ENCODE peak calls at places on chromosomes 6 and 20, in eight cellular contexts. One of them, this sample, is unnamed.
A peak's percentile ranks its signal among the peaks of the same experiment; 100 is the strongest.

GRCh38 chr6:3835055-3835731 is 14.0 kb upstream of the FAM50B start:
- DNase-seq in ovary: peak; percentile 38
- DNase-seq in GM06990: no peak
- DNase-seq in HepG2: peak; percentile 91
- DNase-seq in tibial nerve: no peak
- DNase-seq in MM.1S: no peak
- DNase-seq in aorta: peak; percentile 70
- DNase-seq in Panc1: no peak
- DNase-seq in this sample: no peak

GRCh38 chr6:29953706-29954105 is 11.4 kb downstream of the HLA-A start:
- DNase-seq in ovary: no peak
- DNase-seq in GM06990: no peak
- DNase-seq in HepG2: no peak
- DNase-seq in tibial nerve: no peak
- DNase-seq in MM.1S: no peak
- DNase-seq in aorta: no peak
- DNase-seq in Panc1: no peak
- DNase-seq in this sample: no peak

GRCh38 chr6:46876126-46876525 is 45.6 kb downstream of the ADGRF5 start:
- DNase-seq in ovary: no peak
- DNase-seq in GM06990: no peak
- DNase-seq in HepG2: no peak
- DNase-seq in tibial nerve: no peak
- DNase-seq in MM.1S: no peak
- DNase-seq in aorta: no peak
- DNase-seq in Panc1: peak; percentile 12
- DNase-seq in this sample: no peak

GRCh38 chr20:53981130-53981529 is 89.3 kb downstream of the BCAS1 start:
- DNase-seq in ovary: no peak
- DNase-seq in GM06990: no peak
- DNase-seq in HepG2: no peak
- DNase-seq in tibial nerve: no peak
- DNase-seq in MM.1S: no peak
- DNase-seq in aorta: no peak
- DNase-seq in Panc1: no peak
- DNase-seq in this sample: no peak

GRCh38 chr6:81362246-81362645 is 390.2 kb downstream of the TENT5A start:
- DNase-seq in ovary: no peak
- DNase-seq in GM06990: no peak
- DNase-seq in HepG2: no peak
- DNase-seq in tibial nerve: no peak
- DNase-seq in MM.1S: no peak
- DNase-seq in aorta: no peak
- DNase-seq in Panc1: no peak
- DNase-seq in this sample: no peak

GRCh38 chr20:13852321-13852720 is 67.5 kb downstream of the NDUFAF5 start:
- DNase-seq in ovary: no peak
- DNase-seq in GM06990: no peak
- DNase-seq in HepG2: no peak
- DNase-seq in tibial nerve: no peak
- DNase-seq in MM.1S: no peak
- DNase-seq in aorta: no peak
- DNase-seq in Panc1: no peak
- DNase-seq in this sample: no peak

GRCh38 chr6:77159730-77160129 is 303.6 kb downstream of the HTR1B start:
- DNase-seq in ovary: no peak
- DNase-seq in GM06990: no peak
- DNase-seq in HepG2: no peak
- DNase-seq in tibial nerve: no peak
- DNase-seq in MM.1S: no peak
- DNase-seq in aorta: no peak
- DNase-seq in Panc1: no peak
- DNase-seq in this sample: no peak

GRCh38 chr6:17501982-17502704 is 98.0 kb upstream of the FAM8A1 start:
- DNase-seq in ovary: no peak
- DNase-seq in GM06990: no peak
- DNase-seq in HepG2: no peak
- DNase-seq in tibial nerve: no peak
- DNase-seq in MM.1S: no peak
- DNase-seq in aorta: no peak
- DNase-seq in Panc1: no peak
- DNase-seq in this sample: no peak

GRCh38 chr20:11852801-11853200 is 64.9 kb upstream of the BTBD3 start:
- DNase-seq in ovary: no peak
- DNase-seq in GM06990: no peak
- DNase-seq in HepG2: no peak
- DNase-seq in tibial nerve: no peak
- DNase-seq in MM.1S: no peak
- DNase-seq in aorta: no peak
- DNase-seq in Panc1: no peak
- DNase-seq in this sample: no peak

GRCh38 chr6:13101985-13102384 is 226.4 kb downstream of the TBC1D7 start:
- DNase-seq in ovary: no peak
- DNase-seq in GM06990: no peak
- DNase-seq in HepG2: no peak
- DNase-seq in tibial nerve: no peak
- DNase-seq in MM.1S: no peak
- DNase-seq in aorta: no peak
- DNase-seq in Panc1: no peak
- DNase-seq in this sample: no peak

GRCh38 chr20:3771552-3772058 is 4.1 kb upstream of the ADISSP start:
- DNase-seq in ovary: no peak
- DNase-seq in GM06990: no peak
- DNase-seq in HepG2: no peak
- DNase-seq in tibial nerve: no peak
- DNase-seq in MM.1S: no peak
- DNase-seq in aorta: no peak
- DNase-seq in Panc1: no peak
- DNase-seq in this sample: no peak

GRCh38 chr6:69584913-69585729 is 211.7 kb downstream of the LMBRD1 start:
- DNase-seq in ovary: no peak
- DNase-seq in GM06990: peak; percentile 63
- DNase-seq in HepG2: no peak
- DNase-seq in tibial nerve: no peak
- DNase-seq in MM.1S: peak; percentile 85
- DNase-seq in aorta: no peak
- DNase-seq in Panc1: no peak
- DNase-seq in this sample: peak; percentile 37

GRCh38 chr6:50819527-50819905 is 845 bp downstream of the TFAP2B start:
- DNase-seq in ovary: no peak
- DNase-seq in GM06990: no peak
- DNase-seq in HepG2: no peak
- DNase-seq in tibial nerve: no peak
- DNase-seq in MM.1S: no peak
- DNase-seq in aorta: no peak
- DNase-seq in Panc1: no peak
- DNase-seq in this sample: no peak

GRCh38 chr6:148855744-148856143 is 108.9 kb downstream of the UST start:
- DNase-seq in ovary: no peak
- DNase-seq in GM06990: no peak
- DNase-seq in HepG2: no peak
- DNase-seq in tibial nerve: no peak
- DNase-seq in MM.1S: no peak
- DNase-seq in aorta: no peak
- DNase-seq in Panc1: no peak
- DNase-seq in this sample: no peak

GRCh38 chr6:110355727-110356126 is 2.4 kb downstream of the METTL24 start:
- DNase-seq in ovary: no peak
- DNase-seq in GM06990: no peak
- DNase-seq in HepG2: no peak
- DNase-seq in tibial nerve: no peak
- DNase-seq in MM.1S: no peak
- DNase-seq in aorta: no peak
- DNase-seq in Panc1: no peak
- DNase-seq in this sample: no peak

GRCh38 chr6:159395614-159396013 is 226.4 kb downstream of the FNDC1 start:
- DNase-seq in ovary: no peak
- DNase-seq in GM06990: no peak
- DNase-seq in HepG2: no peak
- DNase-seq in tibial nerve: no peak
- DNase-seq in MM.1S: no peak
- DNase-seq in aorta: no peak
- DNase-seq in Panc1: no peak
- DNase-seq in this sample: no peak

GRCh38 chr6:8047466-8048292 is 16.5 kb downstream of the BLOC1S5 start:
- DNase-seq in ovary: no peak
- DNase-seq in GM06990: no peak
- DNase-seq in HepG2: peak; percentile 12
- DNase-seq in tibial nerve: no peak
- DNase-seq in MM.1S: no peak
- DNase-seq in aorta: no peak
- DNase-seq in Panc1: peak; percentile 45
- DNase-seq in this sample: no peak

GRCh38 chr6:108948252-108948651 is 100.0 kb downstream of the ARMC2 start:
- DNase-seq in ovary: no peak
- DNase-seq in GM06990: no peak
- DNase-seq in HepG2: no peak
- DNase-seq in tibial nerve: no peak
- DNase-seq in MM.1S: no peak
- DNase-seq in aorta: peak; percentile 74
- DNase-seq in Panc1: no peak
- DNase-seq in this sample: no peak
- H3K4me3 ChIP-seq in ovary: no peak overlapping the region
- H3K4me3 ChIP-seq in GM06990: no peak overlapping the region
- H3K4me3 ChIP-seq in HepG2: no peak overlapping the region
- H3K4me3 ChIP-seq in tibial nerve: no peak overlapping the region
- H3K4me3 ChIP-seq in MM.1S: no peak overlapping the region
- H3K4me3 ChIP-seq in aorta: no peak overlapping the region
- H3K4me3 ChIP-seq in Panc1: no peak overlapping the region
- H3K4me3 ChIP-seq in this sample: no peak overlapping the region

DNA sequence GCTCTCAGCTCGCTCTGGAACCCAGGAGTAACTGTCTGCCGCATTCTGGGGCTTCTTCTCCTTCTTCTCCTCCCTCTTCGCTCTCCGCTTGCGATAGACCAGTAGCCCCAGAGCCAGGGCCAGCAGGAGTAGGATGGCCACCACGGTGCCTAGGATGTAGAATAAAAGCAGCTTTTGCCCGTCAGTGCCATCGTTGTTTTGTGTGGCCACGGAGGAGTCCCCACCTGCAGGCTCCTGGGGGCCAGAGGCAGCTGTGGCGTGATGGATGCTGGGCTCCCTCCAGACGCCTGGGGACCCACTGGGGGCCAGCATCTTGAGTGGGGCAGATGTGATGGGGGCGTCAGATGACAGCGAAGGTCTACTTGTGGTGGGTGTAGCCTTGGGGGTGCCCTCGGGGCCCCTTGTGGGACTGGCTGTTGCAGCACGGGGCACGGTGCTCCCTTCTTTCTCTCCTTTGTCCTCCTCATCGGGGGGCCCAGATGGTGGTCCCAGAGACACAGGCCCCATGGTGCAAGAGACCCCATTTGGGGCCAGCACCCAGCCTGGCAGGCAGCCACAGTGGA is 1.8 kb downstream of the CD93 start:
- DNase-seq in ovary: no peak
- DNase-seq in GM06990: no peak
- DNase-seq in HepG2: no peak
- DNase-seq in tibial nerve: no peak
- DNase-seq in MM.1S: no peak
- DNase-seq in aorta: no peak
- DNase-seq in Panc1: no peak
- DNase-seq in this sample: no peak
- H3K4me3 ChIP-seq in ovary: peak overlapping the region; percentile 18
- H3K4me3 ChIP-seq in GM06990: peak overlapping the region; percentile 9
- H3K4me3 ChIP-seq in HepG2: no peak overlapping the region
- H3K4me3 ChIP-seq in tibial nerve: peak overlapping the region; percentile 14
- H3K4me3 ChIP-seq in MM.1S: no peak overlapping the region
- H3K4me3 ChIP-seq in aorta: no peak overlapping the region
- H3K4me3 ChIP-seq in Panc1: no peak overlapping the region
- H3K4me3 ChIP-seq in this sample: no peak overlapping the region

GRCh38 chr6:11389977-11390376 is 147.6 kb upstream of the TMEM170B start:
- DNase-seq in ovary: no peak
- DNase-seq in GM06990: no peak
- DNase-seq in HepG2: no peak
- DNase-seq in tibial nerve: no peak
- DNase-seq in MM.1S: no peak
- DNase-seq in aorta: no peak
- DNase-seq in Panc1: no peak
- DNase-seq in this sample: no peak

GRCh38 chr6:11386726-11387125 is 150.8 kb upstream of the TMEM170B start:
- DNase-seq in ovary: no peak
- DNase-seq in GM06990: no peak
- DNase-seq in HepG2: peak; percentile 31
- DNase-seq in tibial nerve: no peak
- DNase-seq in MM.1S: no peak
- DNase-seq in aorta: no peak
- DNase-seq in Panc1: no peak
- DNase-seq in this sample: no peak

GRCh38 chr6:11388983-11389944 is 148.3 kb upstream of the TMEM170B start:
- DNase-seq in ovary: no peak
- DNase-seq in GM06990: no peak
- DNase-seq in HepG2: peak; percentile 50
- DNase-seq in tibial nerve: no peak
- DNase-seq in MM.1S: no peak
- DNase-seq in aorta: no peak
- DNase-seq in Panc1: no peak
- DNase-seq in this sample: no peak

GRCh38 chr6:11386323-11386722 is 151.2 kb upstream of the TMEM170B start:
- DNase-seq in ovary: no peak
- DNase-seq in GM06990: peak; percentile 63
- DNase-seq in HepG2: no peak
- DNase-seq in tibial nerve: no peak
- DNase-seq in MM.1S: peak; percentile 94
- DNase-seq in aorta: no peak
- DNase-seq in Panc1: no peak
- DNase-seq in this sample: no peak

GRCh38 chr6:11387702-11388101 is 149.8 kb upstream of the TMEM170B start:
- DNase-seq in ovary: no peak
- DNase-seq in GM06990: no peak
- DNase-seq in HepG2: no peak
- DNase-seq in tibial nerve: no peak
- DNase-seq in MM.1S: no peak
- DNase-seq in aorta: no peak
- DNase-seq in Panc1: no peak
- DNase-seq in this sample: no peak
- H3K4me3 ChIP-seq in ovary: no peak overlapping the region
- H3K4me3 ChIP-seq in GM06990: no peak overlapping the region
- H3K4me3 ChIP-seq in HepG2: no peak overlapping the region
- H3K4me3 ChIP-seq in tibial nerve: no peak overlapping the region
- H3K4me3 ChIP-seq in MM.1S: no peak overlapping the region
- H3K4me3 ChIP-seq in aorta: no peak overlapping the region
- H3K4me3 ChIP-seq in Panc1: no peak overlapping the region
- H3K4me3 ChIP-seq in this sample: no peak overlapping the region

GRCh38 chr6:163543311-163543710 is 128.8 kb downstream of the QKI start:
- DNase-seq in ovary: no peak
- DNase-seq in GM06990: no peak
- DNase-seq in HepG2: no peak
- DNase-seq in tibial nerve: no peak
- DNase-seq in MM.1S: no peak
- DNase-seq in aorta: no peak
- DNase-seq in Panc1: no peak
- DNase-seq in this sample: no peak

GRCh38 chr6:163554032-163554431 is 139.5 kb downstream of the QKI start:
- DNase-seq in ovary: no peak
- DNase-seq in GM06990: no peak
- DNase-seq in HepG2: no peak
- DNase-seq in tibial nerve: no peak
- DNase-seq in MM.1S: no peak
- DNase-seq in aorta: no peak
- DNase-seq in Panc1: no peak
- DNase-seq in this sample: no peak

GRCh38 chr6:163547287-163547686 is 132.8 kb downstream of the QKI start:
- DNase-seq in ovary: no peak
- DNase-seq in GM06990: no peak
- DNase-seq in HepG2: no peak
- DNase-seq in tibial nerve: no peak
- DNase-seq in MM.1S: no peak
- DNase-seq in aorta: no peak
- DNase-seq in Panc1: no peak
- DNase-seq in this sample: no peak

GRCh38 chr6:163548624-163549023 is 134.1 kb downstream of the QKI start:
- DNase-seq in ovary: no peak
- DNase-seq in GM06990: no peak
- DNase-seq in HepG2: no peak
- DNase-seq in tibial nerve: no peak
- DNase-seq in MM.1S: no peak
- DNase-seq in aorta: no peak
- DNase-seq in Panc1: no peak
- DNase-seq in this sample: no peak
- H3K4me3 ChIP-seq in ovary: no peak overlapping the region
- H3K4me3 ChIP-seq in GM06990: no peak overlapping the region
- H3K4me3 ChIP-seq in HepG2: no peak overlapping the region
- H3K4me3 ChIP-seq in tibial nerve: no peak overlapping the region
- H3K4me3 ChIP-seq in MM.1S: no peak overlapping the region
- H3K4me3 ChIP-seq in aorta: no peak overlapping the region
- H3K4me3 ChIP-seq in Panc1: no peak overlapping the region
- H3K4me3 ChIP-seq in this sample: no peak overlapping the region

This sample was measured in Jurkat, Clone E6-1.